ENCODE peak calls at places on chromosomes 2 and 18, in four cellular contexts. Q is left lung, V is A549, B is dorsolateral prefrontal cortex. S is an unnamed sample.

GRCh38 chr2:195818521-195818920 is 161.5 kb downstream of the SLC39A10 start:
- DNase-seq in Q (no peak), V (no peak), B (no peak), S (no peak)

GRCh38 chr2:192236136-192236535 is 41.4 kb upstream of the TMEFF2 start:
- DNase-seq in Q (no peak), V (no peak), B (no peak), S (no peak)

GRCh38 chr2:237223208-237223861 is 137.6 kb downstream of the COPS8 start:
- DNase-seq in Q (no peak), V (peak; percentile 38), B (no peak), S (no peak)

GRCh38 chr2:184197413-184197812 is 400.9 kb upstream of the ZNF804A start:
- DNase-seq in Q (no peak), V (no peak), B (no peak), S (no peak)

GRCh38 chr2:189285962-189286648 is 106.5 kb upstream of the COL5A2 start:
- DNase-seq in Q (no peak), V (peak; percentile 24), B (no peak), S (no peak)

GRCh38 chr2:62200291-62200841 is 4.5 kb downstream of the B3GNT2 start:
- DNase-seq in Q (no peak), V (no peak), B (no peak), S (no peak)

GRCh38 chr2:38076250-38076709 is 329 bp upstream of the CYP1B1 start:
- DNase-seq in Q (peak; percentile 85), V (peak; percentile 75), B (peak; percentile 47), S (no peak)

GRCh38 chr2:12587729-12588522 is 128.8 kb upstream of the TRIB2 start:
- DNase-seq in Q (peak; percentile 41), V (no peak), B (no peak), S (no peak)

GRCh38 chr2:113268621-113269360 is 9.9 kb downstream of the PAX8 start:
- DNase-seq in Q (no peak), V (no peak), B (no peak), S (no peak)

GRCh38 chr2:180578441-180578840 is 402.0 kb upstream of the UBE2E3 start:
- DNase-seq in Q (no peak), V (no peak), B (no peak), S (no peak)

GRCh38 chr2:9247786-9248185 is 41.2 kb downstream of the ASAP2 start:
- DNase-seq in Q (no peak), V (no peak), B (no peak), S (no peak)

GRCh38 chr2:222939208-222939846 is 78.5 kb downstream of the ACSL3 start:
- DNase-seq in Q (no peak), V (no peak), B (no peak), S (no peak)

GRCh38 chr18:79527656-79528055 is 131.9 kb downstream of the NFATC1 start:
- DNase-seq in Q (peak; percentile 11), V (no peak), B (no peak), S (no peak)

GRCh38 chr2:111185496-111186022 is 64.8 kb downstream of the BCL2L11 start:
- DNase-seq in Q (peak; percentile 84), V (no peak), B (no peak), S (no peak)

GRCh38 chr2:550860-551259 is 126.3 kb downstream of the TMEM18 start:
- DNase-seq in Q (no peak), V (no peak), B (no peak), S (no peak)

GRCh38 chr2:134657650-134658250 is 61.0 kb downstream of the TMEM163 start:
- DNase-seq in Q (no peak), V (no peak), B (no peak), S (no peak)

GRCh38 chr2:204842731-204843490 is 297.6 kb downstream of the PARD3B start:
- DNase-seq in Q (no peak), V (peak; percentile 25), B (peak; percentile 11), S (peak; percentile 32)

GRCh38 chr2:26550276-26551015 is 72.5 kb upstream of the OTOF start:
- DNase-seq in Q (no peak), V (no peak), B (no peak), S (no peak)

GRCh38 chr2:47307066-47307465 is 95.9 kb upstream of the MSH2 start:
- DNase-seq in Q (no peak), V (no peak), B (no peak), S (no peak)

GRCh38 chr2:142718731-142719130 is 158.7 kb upstream of the KYNU start:
- DNase-seq in Q (no peak), V (no peak), B (no peak), S (no peak)

GRCh38 chr2:41222593-41222992 is 770.7 kb upstream of the SLC8A1 start:
- DNase-seq in Q (no peak), V (no peak), B (no peak), S (no peak)

GRCh38 chr2:237279012-237279768 is 134.8 kb downstream of the COL6A3 start:
- DNase-seq in Q (no peak), V (no peak), B (no peak), S (no peak)

GRCh38 chr2:33437297-33437696 is 39.2 kb upstream of the RASGRP3 start:
- DNase-seq in Q (no peak), V (no peak), B (no peak), S (no peak)

GRCh38 chr2:121613774-121614173 is 35.5 kb downstream of the CLASP1 start:
- DNase-seq in Q (no peak), V (no peak), B (no peak), S (no peak)

GRCh38 chr18:63860536-63860930 is 27.0 kb upstream of the SERPINB2 start:
- DNase-seq in Q (peak; percentile 40), V (no peak), B (no peak), S (no peak)

GRCh38 chr2:128486640-128487375 is 168.1 kb upstream of the HS6ST1 start:
- DNase-seq in Q (no peak), V (no peak), B (no peak), S (no peak)

GRCh38 chr2:156430978-156431358 is 5.2 kb upstream of the GPD2 start:
- DNase-seq in Q (no peak), V (peak; percentile 54), B (no peak), S (no peak)

GRCh38 chr2:59888015-59888414 is 665.4 kb downstream of the BCL11A start:
- DNase-seq in Q (no peak), V (no peak), B (no peak), S (no peak)

GRCh38 chr2:62996534-62997186 is 54.0 kb upstream of the OTX1 start:
- DNase-seq in Q (no peak), V (no peak), B (no peak), S (no peak)

GRCh38 chr2:131413148-131413747 is 49.3 kb upstream of the RAB6D start:
- DNase-seq in Q (no peak), V (peak; percentile 24), B (no peak), S (no peak)

GRCh38 chr2:117555965-117556364 is 258.5 kb upstream of the DDX18 start:
- DNase-seq in Q (no peak), V (no peak), B (no peak), S (no peak)

GRCh38 chr2:239216614-239217273 is 184.1 kb downstream of the HDAC4 start:
- DNase-seq in Q (no peak), V (no peak), B (no peak), S (no peak)

GRCh38 chr2:513981-514706 is 163.1 kb downstream of the TMEM18 start:
- DNase-seq in Q (no peak), V (no peak), B (no peak), S (no peak)

GRCh38 chr18:80249217-80250093 is 2.1 kb upstream of the PARD6G start:
- DNase-seq in Q (no peak), V (no peak), B (no peak), S (no peak)

GRCh38 chr2:71747573-71747972 is 294.2 kb downstream of the DYSF start:
- DNase-seq in Q (no peak), V (no peak), B (no peak), S (no peak)

GRCh38 chr18:74774486-74774885 is 176.8 kb downstream of the ZNF407 start:
- DNase-seq in Q (no peak), V (no peak), B (no peak), S (no peak)

GRCh38 chr2:39665811-39666488 is at the start of gene TMEM178A:
- DNase-seq in Q (no peak), V (peak; percentile 29), B (no peak), S (no peak)

GRCh38 chr2:120772261-120772660 is 36.6 kb downstream of the GLI2 start:
- DNase-seq in Q (no peak), V (no peak), B (no peak), S (no peak)

GRCh38 chr2:181785677-181786344 is 105.5 kb upstream of the NEUROD1 start:
- DNase-seq in Q (no peak), V (no peak), B (no peak), S (no peak)

GRCh38 chr18:14100503-14101286 is 31.5 kb downstream of the ZNF519 start:
- DNase-seq in Q (no peak), V (no peak), B (no peak), S (no peak)

GRCh38 chr2:102251849-102252203 is 59.5 kb upstream of the IL1RL1 start:
- DNase-seq in Q (no peak), V (no peak), B (no peak), S (no peak)
- TF ChIP-seq CTCF in Q (no peak), V (no peak), B (no peak), S (no peak)

GRCh38 chr18:50401334-50401733 is 26.5 kb downstream of the SKA1 start:
- DNase-seq in Q (no peak), V (no peak), B (no peak), S (no peak)
- TF ChIP-seq CTCF in Q (no peak), V (no peak), B (no peak), S (no peak)

GRCh38 chr2:230761704-230762103 is 49.1 kb downstream of the CAB39 start:
- DNase-seq in Q (no peak), V (no peak), B (no peak), S (no peak)
- TF ChIP-seq CTCF in Q (no peak), V (no peak), B (no peak), S (no peak)

GRCh38 chr2:174330945-174331619 is 3.7 kb upstream of the SP9 start:
- DNase-seq in Q (no peak), V (no peak), B (no peak), S (no peak)

GRCh38 chr2:174331731-174332606 is 2.8 kb upstream of the SP9 start:
- DNase-seq in Q (no peak), V (no peak), B (no peak), S (no peak)

GRCh38 chr2:174333017-174333501 is 1.7 kb upstream of the SP9 start:
- DNase-seq in Q (no peak), V (no peak), B (no peak), S (no peak)

GRCh38 chr2:174333502-174334277 is 1.1 kb upstream of the SP9 start:
- DNase-seq in Q (no peak), V (no peak), B (no peak), S (no peak)

GRCh38 chr2:174332607-174333001 is 2.1 kb upstream of the SP9 start:
- DNase-seq in Q (no peak), V (no peak), B (no peak), S (no peak)
- TF ChIP-seq CTCF in Q (no peak), V (peak; percentile 11), B (no peak), S (no peak)